ENCODE peak calls at places on chromosomes 7 and 10, in four cellular contexts. One of them, this sample, is unnamed.

GRCh38 chr7:134527979-134528371 is 608 bp downstream of the AKR1B10 start:
- DNase-seq in NB4: no peak
- DNase-seq in lower leg skin: no peak
- DNase-seq in transverse colon: no peak
- DNase-seq in this sample: no peak

GRCh38 chr10:34916368-34916767 is 101.3 kb upstream of the PARD3 start:
- DNase-seq in NB4: no peak
- DNase-seq in lower leg skin: no peak
- DNase-seq in transverse colon: no peak
- DNase-seq in this sample: no peak

GRCh38 chr10:68010426-68010825 is 64.7 kb downstream of the HERC4 start:
- DNase-seq in NB4: no peak
- DNase-seq in lower leg skin: no peak
- DNase-seq in transverse colon: no peak
- DNase-seq in this sample: no peak

GRCh38 chr10:119049777-119050176 is 20.3 kb downstream of the NANOS1 start:
- DNase-seq in NB4: no peak
- DNase-seq in lower leg skin: no peak
- DNase-seq in transverse colon: no peak
- DNase-seq in this sample: no peak

GRCh38 chr10:132398566-132398991 is 1.6 kb downstream of the PWWP2B start:
- DNase-seq in NB4: no peak
- DNase-seq in lower leg skin: no peak
- DNase-seq in transverse colon: peak; percentile 21
- DNase-seq in this sample: no peak

GRCh38 chr7:45160374-45160773 is 2.8 kb downstream of the RAMP3 start:
- DNase-seq in NB4: peak; percentile 28
- DNase-seq in lower leg skin: no peak
- DNase-seq in transverse colon: no peak
- DNase-seq in this sample: no peak

GRCh38 chr7:94050046-94050445 is 45.9 kb upstream of the BET1 start:
- DNase-seq in NB4: peak; percentile 84
- DNase-seq in lower leg skin: no peak
- DNase-seq in transverse colon: peak; percentile 12
- DNase-seq in this sample: no peak

GRCh38 chr10:101779544-101780186 is 3.6 kb downstream of the NPM3 start:
- DNase-seq in NB4: peak; percentile 23
- DNase-seq in lower leg skin: peak; percentile 96
- DNase-seq in transverse colon: peak; percentile 88
- DNase-seq in this sample: peak; percentile 77

GRCh38 chr10:43843331-43844101 is 194.8 kb upstream of the ZNF32 start:
- DNase-seq in NB4: peak; percentile 18
- DNase-seq in lower leg skin: no peak
- DNase-seq in transverse colon: no peak
- DNase-seq in this sample: no peak

GRCh38 chr10:28077889-28078288 is 79.0 kb upstream of the ODAD2 start:
- DNase-seq in NB4: no peak
- DNase-seq in lower leg skin: no peak
- DNase-seq in transverse colon: no peak
- DNase-seq in this sample: no peak

GRCh38 chr10:29946953-29947700 is 112.3 kb downstream of the JCAD start:
- DNase-seq in NB4: no peak
- DNase-seq in lower leg skin: peak; percentile 84
- DNase-seq in transverse colon: no peak
- DNase-seq in this sample: no peak

GRCh38 chr10:86667421-86668181 is 710 bp upstream of the LDB3 start:
- DNase-seq in NB4: no peak
- DNase-seq in lower leg skin: no peak
- DNase-seq in transverse colon: no peak
- DNase-seq in this sample: no peak

GRCh38 chr7:8283968-8284367 is 22.0 kb upstream of the ICA1 start:
- DNase-seq in NB4: no peak
- DNase-seq in lower leg skin: no peak
- DNase-seq in transverse colon: no peak
- DNase-seq in this sample: no peak

GRCh38 chr7:94056796-94057207 is 52.6 kb upstream of the BET1 start:
- DNase-seq in NB4: peak; percentile 84
- DNase-seq in lower leg skin: no peak
- DNase-seq in transverse colon: no peak
- DNase-seq in this sample: no peak

GRCh38 chr10:77939561-77940001 is 13.0 kb upstream of the DLG5 start:
- DNase-seq in NB4: no peak
- DNase-seq in lower leg skin: peak; percentile 89
- DNase-seq in transverse colon: peak; percentile 46
- DNase-seq in this sample: no peak

GRCh38 chr10:44370731-44371248 is 14.1 kb downstream of the CXCL12 start:
- DNase-seq in NB4: no peak
- DNase-seq in lower leg skin: no peak
- DNase-seq in transverse colon: no peak
- DNase-seq in this sample: no peak

GRCh38 chr10:35752469-35753450 is 110.7 kb upstream of the FZD8 start:
- DNase-seq in NB4: no peak
- DNase-seq in lower leg skin: no peak
- DNase-seq in transverse colon: no peak
- DNase-seq in this sample: no peak

GRCh38 chr10:12978885-12979284 is 22.6 kb downstream of the CCDC3 start:
- DNase-seq in NB4: no peak
- DNase-seq in lower leg skin: peak; percentile 34
- DNase-seq in transverse colon: no peak
- DNase-seq in this sample: no peak

GRCh38 chr7:731440-732085 is 4.5 kb upstream of the PRKAR1B start:
- DNase-seq in NB4: no peak
- DNase-seq in lower leg skin: no peak
- DNase-seq in transverse colon: no peak
- DNase-seq in this sample: no peak

GRCh38 chr7:151558575-151558974 is 38.9 kb upstream of the RHEB start:
- DNase-seq in NB4: no peak
- DNase-seq in lower leg skin: no peak
- DNase-seq in transverse colon: no peak
- DNase-seq in this sample: no peak

GRCh38 chr10:114413398-114413797 is 9.1 kb upstream of the AFAP1L2 start:
- DNase-seq in NB4: peak; percentile 75
- DNase-seq in lower leg skin: peak; percentile 84
- DNase-seq in transverse colon: no peak
- DNase-seq in this sample: no peak

GRCh38 chr10:126955396-126955795 is 50.2 kb downstream of the DOCK1 start:
- DNase-seq in NB4: no peak
- DNase-seq in lower leg skin: no peak
- DNase-seq in transverse colon: no peak
- DNase-seq in this sample: no peak

DNA sequence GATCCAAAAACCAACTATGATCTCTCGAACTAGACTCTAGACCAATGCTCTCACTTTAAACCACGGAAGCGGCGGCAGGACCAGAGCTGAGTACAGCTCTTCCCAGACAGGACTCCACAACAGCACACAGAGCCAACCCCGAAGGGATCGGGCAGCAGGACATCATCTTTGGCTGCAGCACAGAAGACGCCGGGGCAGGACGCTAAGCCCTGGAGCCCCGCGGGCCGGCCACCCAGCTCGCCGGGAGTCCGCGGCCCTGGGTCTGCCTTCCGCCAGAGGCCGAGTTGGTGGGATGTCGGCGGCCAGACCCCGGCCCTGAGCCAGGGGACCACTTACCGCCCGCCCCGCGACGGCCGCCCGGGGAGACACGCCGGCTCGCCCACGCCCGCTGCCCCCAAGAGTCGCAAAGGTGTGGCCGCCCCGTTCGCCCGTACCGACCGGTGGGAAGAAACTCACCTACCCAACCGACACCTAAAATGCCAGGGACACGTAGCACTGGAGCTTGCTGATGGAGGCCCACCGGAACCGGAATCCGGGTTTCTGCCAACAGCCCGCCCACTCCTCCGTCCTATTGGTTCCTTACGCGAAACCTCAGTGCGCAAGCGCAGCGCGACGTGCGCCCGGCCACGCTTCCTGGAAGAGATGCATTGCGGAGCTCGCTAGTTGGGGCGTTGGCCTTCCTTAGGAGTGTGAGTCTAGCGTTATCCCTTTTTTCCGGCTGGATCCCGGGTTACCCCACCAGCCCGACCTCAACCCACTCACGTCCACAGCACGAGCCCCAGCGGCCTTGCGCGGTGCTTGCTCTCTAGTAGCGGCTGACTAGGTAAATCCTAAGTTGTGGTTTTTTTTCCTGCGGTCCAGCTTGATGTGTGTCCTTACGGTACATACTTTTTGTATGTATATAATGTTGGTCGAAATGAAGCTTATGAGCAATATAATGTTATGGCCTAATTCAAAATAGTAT is at the start of gene SEC61G:
- DNase-seq in NB4: peak; percentile 98
- DNase-seq in lower leg skin: peak; percentile 99
- DNase-seq in transverse colon: peak; percentile 98
- DNase-seq in this sample: peak; percentile 96
- TF ChIP-seq POLR2A in NB4: peak; percentile 97
- TF ChIP-seq POLR2A in lower leg skin: peak; percentile 61
- TF ChIP-seq POLR2A in transverse colon: peak; percentile 89
- TF ChIP-seq POLR2A in this sample: peak; percentile 96

GRCh38 chr7:100603697-100604077 is 1.5 kb downstream of the PCOLCE start:
- DNase-seq in NB4: peak; percentile 53
- DNase-seq in lower leg skin: no peak
- DNase-seq in transverse colon: no peak
- DNase-seq in this sample: no peak

GRCh38 chr7:100604976-100605911 is 3.1 kb downstream of the PCOLCE start:
- DNase-seq in NB4: peak; percentile 75
- DNase-seq in lower leg skin: no peak
- DNase-seq in transverse colon: peak; percentile 70
- DNase-seq in this sample: peak; percentile 49

GRCh38 chr7:100604078-100604975 is 2.2 kb downstream of the PCOLCE start:
- DNase-seq in NB4: peak; percentile 94
- DNase-seq in lower leg skin: peak; percentile 96
- DNase-seq in transverse colon: peak; percentile 82
- DNase-seq in this sample: peak; percentile 74

GRCh38 chr7:100600222-100601038 is 1.7 kb upstream of the PCOLCE start:
- DNase-seq in NB4: peak; percentile 89
- DNase-seq in lower leg skin: no peak
- DNase-seq in transverse colon: no peak
- DNase-seq in this sample: no peak

DNA sequence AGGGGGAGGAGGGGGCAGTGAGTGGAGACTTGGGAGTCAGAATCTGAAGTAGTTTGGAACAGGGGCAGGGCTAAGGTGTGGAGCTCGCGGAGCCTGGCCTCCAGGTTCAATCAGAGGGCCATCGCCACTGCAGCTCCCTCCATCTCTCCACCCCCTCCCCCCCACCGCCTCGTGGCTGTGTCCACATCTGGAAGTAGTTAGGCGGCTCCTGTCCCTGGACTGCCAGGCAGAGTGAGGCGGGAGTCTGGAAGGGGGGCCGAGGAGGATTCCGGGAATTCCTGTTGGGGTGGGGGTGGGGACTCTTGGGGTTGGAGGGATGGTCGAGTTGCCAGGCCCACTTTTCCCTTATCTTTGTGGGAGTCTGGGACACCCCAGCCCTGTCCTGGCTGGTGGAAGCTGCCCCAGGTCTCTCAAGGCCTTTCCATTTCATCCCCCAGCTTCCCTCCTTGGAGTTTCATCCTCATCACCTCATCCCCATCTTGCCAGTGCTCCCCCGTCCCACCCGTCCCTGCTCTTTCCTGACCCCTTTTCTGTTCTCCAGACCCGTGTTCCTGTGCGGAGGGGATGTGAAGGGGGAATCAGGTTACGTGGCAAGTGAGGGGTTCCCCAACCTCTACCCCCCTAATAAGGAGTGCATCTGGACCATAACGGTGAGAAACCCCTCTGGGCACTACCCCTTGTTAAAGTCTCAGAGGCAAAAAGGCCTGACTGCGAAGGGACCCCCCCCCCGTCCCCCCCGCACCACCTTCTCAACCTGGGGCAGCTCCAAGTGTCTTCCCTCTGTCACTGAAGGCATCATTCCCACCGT is 930 bp downstream of the PCOLCE start:
- DNase-seq in NB4: no peak
- DNase-seq in lower leg skin: peak; percentile 96
- DNase-seq in transverse colon: peak; percentile 59
- DNase-seq in this sample: no peak
- TF ChIP-seq POLR2A in NB4: no peak
- TF ChIP-seq POLR2A in lower leg skin: no peak
- TF ChIP-seq POLR2A in transverse colon: no peak
- TF ChIP-seq POLR2A in this sample: no peak

GRCh38 chr10:80436459-80437098 is 17.5 kb upstream of the TSPAN14 start:
- DNase-seq in NB4: no peak
- DNase-seq in lower leg skin: no peak
- DNase-seq in transverse colon: no peak
- DNase-seq in this sample: no peak
- TF ChIP-seq POLR2A in NB4: no peak
- TF ChIP-seq POLR2A in lower leg skin: no peak
- TF ChIP-seq POLR2A in transverse colon: no peak
- TF ChIP-seq POLR2A in this sample: no peak

GRCh38 chr10:110321869-110322620 is 17.3 kb upstream of the SMNDC1 start:
- DNase-seq in NB4: no peak
- DNase-seq in lower leg skin: no peak
- DNase-seq in transverse colon: no peak
- DNase-seq in this sample: no peak

GRCh38 chr10:110312206-110312605 is 7.5 kb upstream of the SMNDC1 start:
- DNase-seq in NB4: no peak
- DNase-seq in lower leg skin: no peak
- DNase-seq in transverse colon: no peak
- DNase-seq in this sample: no peak

GRCh38 chr10:110323503-110323902 is 18.8 kb upstream of the SMNDC1 start:
- DNase-seq in NB4: no peak
- DNase-seq in lower leg skin: no peak
- DNase-seq in transverse colon: no peak
- DNase-seq in this sample: no peak

GRCh38 chr10:110313674-110314073 is 9.0 kb upstream of the SMNDC1 start:
- DNase-seq in NB4: no peak
- DNase-seq in lower leg skin: no peak
- DNase-seq in transverse colon: no peak
- DNase-seq in this sample: no peak

DNA sequence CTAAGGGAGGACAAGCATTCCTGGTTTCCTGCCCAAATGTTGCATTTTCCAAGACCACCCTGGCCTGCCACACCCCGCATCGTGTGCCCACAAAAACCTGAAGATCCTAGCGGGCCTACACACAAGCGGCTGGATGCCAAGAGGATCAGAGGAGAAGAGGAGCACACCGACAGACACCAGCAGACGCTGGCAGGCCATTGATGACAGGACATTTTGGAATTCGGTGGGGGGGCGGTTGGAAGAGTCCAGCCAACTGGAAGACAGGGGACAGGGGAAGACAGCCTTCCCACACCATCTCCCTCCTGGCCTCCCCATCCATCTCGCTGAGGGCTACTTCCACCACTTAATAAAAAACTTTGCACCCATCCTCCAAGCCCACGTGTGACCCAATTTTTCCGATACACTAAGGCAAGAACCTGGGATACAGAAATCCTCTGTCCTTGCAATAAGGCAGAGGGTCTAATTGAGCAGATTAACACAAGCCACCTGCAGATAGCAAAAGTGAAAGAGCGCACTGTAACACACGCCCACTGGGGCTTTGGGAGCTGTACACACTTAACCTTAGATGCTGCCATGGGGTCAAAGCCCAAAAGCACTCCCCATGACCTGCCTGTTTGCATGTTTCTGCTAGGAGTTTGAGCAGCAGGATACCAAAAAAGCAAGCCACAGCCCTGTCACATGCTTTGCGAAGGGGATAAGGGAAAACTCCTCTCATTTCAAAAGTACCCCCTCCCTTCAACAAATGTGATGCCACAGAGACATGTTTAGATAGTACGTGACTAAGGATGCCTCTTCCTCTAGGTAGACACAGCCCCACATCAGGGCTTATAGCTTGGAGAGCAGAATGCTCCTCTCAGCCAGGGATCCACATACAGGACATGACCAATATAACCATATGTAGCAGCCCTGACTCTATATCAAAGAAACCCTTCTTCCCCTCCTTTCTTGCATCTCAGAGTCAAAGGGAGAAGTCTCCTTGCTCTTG is 13.4 kb upstream of the SMNDC1 start:
- DNase-seq in NB4: no peak
- DNase-seq in lower leg skin: no peak
- DNase-seq in transverse colon: no peak
- DNase-seq in this sample: no peak
- TF ChIP-seq POLR2A in NB4: no peak
- TF ChIP-seq POLR2A in lower leg skin: no peak
- TF ChIP-seq POLR2A in transverse colon: no peak
- TF ChIP-seq POLR2A in this sample: no peak

This sample was measured in erythroblast.